ENCODE peak calls at places on chromosomes 13 and 19, in eight cellular contexts. C is HFFc6, Y is ELR, B is MM.1S, I is breast epithelium, N is T-helper 17 cell, K is GM10248, O is sigmoid colon. Z is an unnamed sample.

GRCh38 chr19:19563348-19563848 is 25.3 kb downstream of the CILP2 start:
- DNase-seq in C (no peak), Y (no peak), B (no peak), I (no peak), N (no peak), K (no peak), O (no peak), Z (no peak)

GRCh38 chr19:23946569-23946968 is 31.9 kb downstream of the ZNF726 start:
- DNase-seq in C (no peak), Y (no peak), B (peak), I (no peak), N (no peak), K (no peak), O (no peak), Z (no peak)

GRCh38 chr13:114212096-114212495 is 22.6 kb upstream of the CDC16 start:
- DNase-seq in C (no peak), Y (peak), B (no peak), I (no peak), N (no peak), K (no peak), O (no peak), Z (no peak)

GRCh38 chr19:4754248-4754647 is 30.6 kb upstream of the DPP9 start:
- DNase-seq in C (peak), Y (no peak), B (no peak), I (no peak), N (no peak), K (no peak), O (no peak), Z (no peak)

GRCh38 chr19:49921871-49922755 is 6.9 kb upstream of the ATF5 start:
- DNase-seq in C (peak), Y (peak), B (no peak), I (no peak), N (no peak), K (no peak), O (no peak), Z (no peak)

GRCh38 chr19:18809149-18809978 is 18.3 kb upstream of the COMP start:
- DNase-seq in C (peak), Y (peak), B (no peak), I (no peak), N (no peak), K (no peak), O (peak), Z (no peak)

GRCh38 chr19:12784871-12785430 is 6.3 kb upstream of the JUNB start:
- DNase-seq in C (no peak), Y (no peak), B (no peak), I (no peak), N (peak), K (no peak), O (no peak), Z (no peak)

GRCh38 chr19:55113570-55114039 is 3.8 kb downstream of the PPP1R12C start:
- DNase-seq in C (peak), Y (peak), B (no peak), I (peak), N (no peak), K (no peak), O (peak), Z (no peak)